ENCODE peak calls at places on chromosome 5, in four cellular contexts. One of them, this sample, is unnamed.

GRCh38 chr5:3187846-3188425 is 407.7 kb upstream of the IRX1 start:
- DNase-seq in GM13976: no peak
- DNase-seq in HS-5: no peak
- DNase-seq in GF-D8: no peak
- DNase-seq in this sample: no peak

GRCh38 chr5:23588841-23589240 is 81.4 kb downstream of the PRDM9 start:
- DNase-seq in GM13976: no peak
- DNase-seq in HS-5: no peak
- DNase-seq in GF-D8: no peak
- DNase-seq in this sample: no peak

GRCh38 chr5:10563132-10563939 is 534 bp upstream of the ANKRD33B start:
- DNase-seq in GF-D8: no peak
- DNase-seq in HS-5: no peak
- DNase-seq in GM13976: peak
- DNase-seq in this sample: peak

GRCh38 chr5:177336112-177336511 is 15.4 kb downstream of the LMAN2 start:
- DNase-seq in GF-D8: no peak
- DNase-seq in GM13976: no peak
- DNase-seq in HS-5: no peak
- DNase-seq in this sample: no peak

GRCh38 chr5:117203584-117203983 is 629.0 kb upstream of the SEMA6A start:
- DNase-seq in GM13976: no peak
- DNase-seq in GF-D8: no peak
- DNase-seq in HS-5: no peak
- DNase-seq in this sample: no peak

GRCh38 chr5:91357012-91357634 is 26.0 kb downstream of the ARRDC3 start:
- DNase-seq in HS-5: no peak
- DNase-seq in GM13976: no peak
- DNase-seq in GF-D8: no peak
- DNase-seq in this sample: no peak

GRCh38 chr5:112419050-112419595 is at the start of gene EPB41L4A:
- DNase-seq in GM13976: peak
- DNase-seq in GF-D8: no peak
- DNase-seq in HS-5: no peak
- DNase-seq in this sample: peak

GRCh38 chr5:122534829-122535228 is 222.8 kb downstream of the SNCAIP start:
- DNase-seq in HS-5: no peak
- DNase-seq in GF-D8: no peak
- DNase-seq in GM13976: no peak
- DNase-seq in this sample: no peak

GRCh38 chr5:143968071-143968878 is 156.3 kb downstream of the HMHB1 start:
- DNase-seq in HS-5: peak
- DNase-seq in GF-D8: no peak
- DNase-seq in GM13976: peak
- DNase-seq in this sample: no peak

GRCh38 chr5:116271432-116271831 is 186.6 kb downstream of the COMMD10 start:
- DNase-seq in HS-5: no peak
- DNase-seq in GM13976: no peak
- DNase-seq in GF-D8: no peak
- DNase-seq in this sample: no peak

GRCh38 chr5:150473673-150474358 is 24.3 kb upstream of the RPS14 start:
- DNase-seq in HS-5: no peak
- DNase-seq in GF-D8: no peak
- DNase-seq in GM13976: no peak
- DNase-seq in this sample: no peak

GRCh38 chr5:88671808-88672499 is 211.0 kb downstream of the MEF2C start:
- DNase-seq in GM13976: no peak
- DNase-seq in HS-5: no peak
- DNase-seq in GF-D8: no peak
- DNase-seq in this sample: no peak

GRCh38 chr5:170179626-170180025 is 53.2 kb upstream of the C5orf58 start:
- DNase-seq in HS-5: no peak
- DNase-seq in GF-D8: no peak
- DNase-seq in GM13976: no peak
- DNase-seq in this sample: no peak

GRCh38 chr5:10995891-10996290 is 234.9 kb upstream of the DAP start:
- DNase-seq in GF-D8: no peak
- DNase-seq in GM13976: no peak
- DNase-seq in HS-5: no peak
- DNase-seq in this sample: no peak

GRCh38 chr5:87138091-87138819 is 129.4 kb upstream of the RASA1 start:
- DNase-seq in GF-D8: no peak
- DNase-seq in GM13976: no peak
- DNase-seq in HS-5: no peak
- DNase-seq in this sample: no peak

GRCh38 chr5:54021413-54022155 is 288.8 kb downstream of the ARL15 start:
- DNase-seq in HS-5: no peak
- DNase-seq in GF-D8: no peak
- DNase-seq in GM13976: no peak
- DNase-seq in this sample: peak

GRCh38 chr5:7849531-7850240 is 1.2 kb downstream of the CFAP90 start:
- DNase-seq in HS-5: no peak
- DNase-seq in GM13976: no peak
- DNase-seq in GF-D8: no peak
- DNase-seq in this sample: no peak

GRCh38 chr5:115472601-115473000 is 72.0 kb downstream of the FEM1C start:
- DNase-seq in GF-D8: no peak
- DNase-seq in HS-5: no peak
- DNase-seq in GM13976: no peak
- DNase-seq in this sample: no peak

GRCh38 chr5:149452007-149452664 is 73.0 kb upstream of the IL17B start:
- DNase-seq in GM13976: no peak
- DNase-seq in GF-D8: no peak
- DNase-seq in HS-5: no peak
- DNase-seq in this sample: no peak

This sample was measured in GM06990.